ENCODE peak calls at places on chromosome 1, in ten cellular contexts. W is CD8-positive, alpha-beta memory T cell; G is left lung; N is heart left ventricle; Z is A549; T is stomach; V is naive thymus-derived CD4-positive, alpha-beta T cell; J is pancreas; D is transverse colon; H is Peyer's patch. F is an unnamed sample. For H3K4me1, the result is how much of the 10 kb centered on the place peaks cover.

GRCh38 chr1:203306970-203307541 is 1.7 kb downstream of the BTG2 start:
- DNase-seq in V (no peak), N (peak), W (peak), H (peak), J (peak), T (peak), G (no peak), D (peak), Z (no peak), F (peak)

GRCh38 chr1:27001570-27002360 is 8.3 kb downstream of the TRNP1 start:
- DNase-seq in W (no peak), J (no peak), D (no peak), N (peak), V (no peak), Z (no peak), H (peak), T (peak), G (peak), F (no peak)

GRCh38 chr1:27545876-27546275 is 55.9 kb upstream of the WASF2 start:
- DNase-seq in Z (no peak), W (no peak), D (no peak), H (no peak), N (no peak), J (no peak), T (no peak), V (no peak), G (no peak), F (no peak)

GRCh38 chr1:68112835-68113243 is 62.4 kb upstream of the DIRAS3 start:
- DNase-seq in T (no peak), Z (peak), H (no peak), D (no peak), N (peak), W (no peak), V (no peak), G (no peak), J (no peak), F (peak)

GRCh38 chr1:113681596-113682337 is 77.5 kb downstream of the PHTF1 start:
- DNase-seq in N (no peak), V (no peak), H (no peak), D (no peak), Z (no peak), J (no peak), T (no peak), G (no peak), W (no peak), F (no peak)

GRCh38 chr1:160800142-160800541 is 4.2 kb downstream of the LY9 start:
- DNase-seq in D (no peak), V (no peak), T (no peak), G (no peak), H (no peak), J (no peak), Z (no peak), W (no peak), N (no peak), F (no peak)

GRCh38 chr1:111516008-111516535 is 12.6 kb upstream of the ADORA3 start:
- DNase-seq in J (no peak), T (peak), N (peak), G (no peak), W (peak), H (peak), Z (no peak), D (peak), V (peak), F (no peak)

GRCh38 chr1:181094813-181095212 is 6.3 kb downstream of the IER5 start:
- DNase-seq in J (no peak), T (no peak), G (no peak), D (peak), N (peak), V (no peak), H (no peak), W (no peak), Z (no peak), F (peak)

GRCh38 chr1:52551476-52552235 is 1.2 kb downstream of the TUT4 start:
- DNase-seq in V (peak), N (no peak), T (no peak), H (no peak), J (no peak), Z (no peak), G (no peak), D (peak), W (peak), F (no peak)

GRCh38 chr1:36027766-36028165 is 56.1 kb upstream of the TEKT2 start:
- DNase-seq in Z (no peak), J (no peak), V (no peak), N (no peak), W (no peak), T (no peak), G (no peak), D (no peak), H (no peak), F (no peak)

GRCh38 chr1:240337795-240338194 is 246.1 kb downstream of the FMN2 start:
- DNase-seq in D (no peak), N (no peak), G (no peak), J (no peak), T (no peak), W (no peak), H (no peak), V (no peak), Z (no peak), F (no peak)

GRCh38 chr1:214862421-214862820 is 220.1 kb upstream of the KCNK2 start:
- DNase-seq in V (no peak), Z (no peak), J (no peak), D (no peak), W (no peak), N (no peak), G (no peak), H (no peak), T (no peak), F (no peak)

GRCh38 chr1:108561731-108562326 is 1.9 kb downstream of the EEIG2 start:
- DNase-seq in G (peak), N (peak), T (peak), H (peak), J (peak), D (peak), Z (peak), W (peak), V (peak), F (peak)

DNA sequence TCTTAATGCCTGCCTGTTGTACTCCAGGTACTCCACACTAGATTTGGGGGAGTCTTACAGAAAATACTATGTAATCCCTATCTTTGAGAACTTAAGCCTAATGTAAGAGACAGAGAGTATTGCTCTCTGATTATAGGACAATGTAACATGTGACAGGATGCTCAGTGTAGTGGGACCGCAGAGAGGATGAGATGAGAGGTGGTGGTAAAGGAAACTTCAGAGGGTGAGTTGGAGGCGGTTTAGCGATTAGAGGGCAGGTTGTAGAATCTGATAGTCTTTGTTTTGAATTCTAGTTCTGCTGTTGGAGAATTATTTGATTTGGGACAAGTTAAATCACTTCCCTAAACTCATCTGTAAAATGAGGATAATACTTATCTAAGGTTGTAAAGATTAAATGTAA is 5.4 kb downstream of the SOAT1 start:
- DNase-seq in Z (no peak), T (no peak), G (no peak), V (peak), N (no peak), W (peak), H (peak), D (no peak), J (no peak), F (no peak)
- H3K4me1 ChIP-seq in Z (under half), T (under half), G (under half), V (half or more), N (under half), W (half or more), H (under half), D (under half), J (under half), F (under half)

DNA sequence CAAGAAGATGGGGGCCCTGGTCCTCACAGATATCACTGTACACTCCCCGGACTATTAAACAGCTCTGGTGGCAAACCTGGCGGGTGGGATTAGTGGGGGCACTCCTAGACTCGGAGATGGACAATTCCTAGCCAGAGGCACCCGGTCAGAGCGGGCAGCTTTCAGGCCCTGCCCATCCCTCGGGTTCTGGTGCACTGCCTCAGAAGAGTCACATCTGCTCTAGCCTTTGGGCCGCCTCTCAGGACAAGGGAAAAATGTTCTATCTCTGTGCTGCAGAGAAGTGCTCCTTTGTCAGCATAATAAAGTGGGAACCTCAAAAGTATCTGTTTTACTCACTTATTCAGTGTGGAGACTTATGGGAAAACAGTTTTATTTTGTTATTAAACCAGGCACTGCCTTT is 10.0 kb downstream of the CREG1 start:
- DNase-seq in V (no peak), Z (no peak), W (no peak), N (no peak), H (no peak), J (no peak), T (no peak), G (no peak), D (no peak), F (no peak)
- H3K4me1 ChIP-seq in V (under half), Z (under half), W (under half), N (under half), H (under half), J (under half), T (under half), G (half or more), D (under half), F (under half)

GRCh38 chr1:109959632-109959973 is 25.0 kb upstream of the AHCYL1 start:
- DNase-seq in G (no peak), H (no peak), W (no peak), V (no peak), T (no peak), N (no peak), Z (no peak), J (no peak), D (no peak), F (no peak)
- H3K4me1 ChIP-seq in G (under half), H (under half), W (under half), V (under half), T (under half), N (under half), Z (half or more), J (under half), D (under half), F (under half)

GRCh38 chr1:235663628-235664027 is 14.0 kb upstream of the GNG4 start:
- DNase-seq in D (no peak), N (no peak), J (no peak), T (no peak), W (no peak), G (no peak), V (no peak), H (no peak), Z (no peak), F (no peak)

GRCh38 chr1:235657269-235657668 is 7.7 kb upstream of the GNG4 start:
- DNase-seq in N (no peak), T (no peak), Z (no peak), W (no peak), V (no peak), J (no peak), G (no peak), D (no peak), H (no peak), F (no peak)

GRCh38 chr1:235652364-235652763 is 2.8 kb upstream of the GNG4 start:
- DNase-seq in N (no peak), V (no peak), W (no peak), G (no peak), Z (no peak), J (no peak), T (no peak), D (no peak), H (no peak), F (no peak)

GRCh38 chr1:235659186-235659771 is 9.7 kb upstream of the GNG4 start:
- DNase-seq in N (no peak), J (no peak), H (no peak), Z (no peak), V (no peak), T (no peak), W (no peak), G (no peak), D (no peak), F (no peak)

DNA sequence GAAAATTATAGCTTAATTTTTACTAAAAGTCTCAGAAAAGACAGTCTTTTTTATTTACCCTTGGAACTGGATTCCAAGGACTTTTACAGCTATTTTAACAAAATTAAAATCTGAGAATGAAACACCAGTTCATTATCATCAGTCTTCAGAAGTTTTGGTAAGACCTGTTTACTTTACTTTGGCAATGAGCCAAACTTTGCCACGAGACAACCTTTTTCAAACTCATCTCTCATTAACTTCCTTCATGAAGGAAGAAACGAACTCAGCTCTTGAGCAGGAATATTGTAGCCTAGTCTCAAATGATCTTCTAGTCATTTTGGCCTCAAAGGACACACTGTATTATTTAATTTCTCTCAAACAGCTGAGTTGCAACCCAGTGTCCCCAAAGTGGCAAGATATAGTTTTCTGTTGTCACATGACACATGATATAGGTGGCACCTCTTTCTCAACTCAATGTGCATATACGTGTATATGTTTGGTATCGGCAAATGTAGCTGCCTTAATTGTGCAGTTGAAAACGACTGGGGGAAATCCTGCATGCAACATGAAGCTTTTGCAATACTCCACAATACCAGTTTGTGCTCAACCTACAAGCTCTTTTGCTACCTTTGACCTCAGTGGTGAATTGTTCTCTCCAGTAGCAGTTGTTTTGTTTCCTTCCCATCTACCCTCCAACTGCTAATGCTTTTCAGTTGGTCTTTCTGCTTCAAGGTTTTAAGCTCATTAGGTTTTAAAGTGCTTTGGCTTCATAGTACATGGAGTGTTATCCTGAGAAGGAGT is 8.4 kb upstream of the GNG4 start:
- DNase-seq in H (no peak), N (no peak), T (no peak), Z (no peak), V (no peak), D (no peak), W (no peak), J (no peak), G (no peak), F (no peak)
- H3K4me1 ChIP-seq in H (under half), N (under half), T (under half), Z (under half), V (under half), D (under half), W (under half), J (under half), G (under half), F (under half)

GRCh38 chr1:12320516-12320915 is 90.7 kb downstream of the VPS13D start:
- DNase-seq in T (no peak), D (no peak), Z (no peak), V (no peak), N (no peak), H (no peak), G (no peak), W (no peak), J (no peak), F (no peak)

GRCh38 chr1:12326986-12327385 is 97.2 kb downstream of the VPS13D start:
- DNase-seq in J (no peak), G (no peak), T (no peak), H (no peak), V (no peak), N (no peak), Z (no peak), D (no peak), W (no peak), F (no peak)

GRCh38 chr1:12327566-12327965 is 97.7 kb downstream of the VPS13D start:
- DNase-seq in D (no peak), V (no peak), T (no peak), W (no peak), Z (no peak), H (no peak), G (no peak), J (no peak), N (no peak), F (no peak)

GRCh38 chr1:12324423-12324822 is 94.6 kb downstream of the VPS13D start:
- DNase-seq in T (no peak), W (no peak), H (no peak), V (no peak), N (no peak), Z (no peak), G (no peak), J (no peak), D (no peak), F (no peak)
- H3K4me1 ChIP-seq in T (under half), W (under half), H (under half), V (under half), N (under half), Z (under half), G (under half), J (under half), D (under half), F (under half)

DNA sequence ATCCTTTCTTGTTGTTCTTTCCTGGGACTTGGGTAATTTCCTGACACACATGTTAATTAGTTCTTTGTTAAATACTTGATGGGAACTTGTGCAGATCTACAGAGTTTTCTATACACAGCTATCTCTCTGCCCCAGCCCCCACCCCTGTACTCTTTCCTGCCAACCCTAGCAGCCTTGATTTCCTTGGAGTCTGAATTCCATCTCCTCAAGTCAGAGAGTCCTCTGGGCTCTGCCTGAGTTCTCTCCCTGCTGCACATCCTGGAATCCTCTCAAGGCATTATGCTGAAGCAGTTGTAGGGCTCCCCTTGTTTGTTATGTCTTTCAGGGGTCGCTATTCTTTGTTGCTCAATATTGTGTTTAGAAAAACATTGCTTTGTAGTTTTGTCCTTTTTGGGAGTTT is 384.7 kb downstream of the RPS6KC1 start:
- DNase-seq in Z (no peak), N (no peak), H (no peak), V (no peak), D (no peak), G (no peak), T (no peak), W (no peak), J (no peak), F (no peak)
- H3K4me1 ChIP-seq in Z (under half), N (under half), H (under half), V (under half), D (under half), G (under half), T (under half), W (under half), J (under half), F (under half)

DNA sequence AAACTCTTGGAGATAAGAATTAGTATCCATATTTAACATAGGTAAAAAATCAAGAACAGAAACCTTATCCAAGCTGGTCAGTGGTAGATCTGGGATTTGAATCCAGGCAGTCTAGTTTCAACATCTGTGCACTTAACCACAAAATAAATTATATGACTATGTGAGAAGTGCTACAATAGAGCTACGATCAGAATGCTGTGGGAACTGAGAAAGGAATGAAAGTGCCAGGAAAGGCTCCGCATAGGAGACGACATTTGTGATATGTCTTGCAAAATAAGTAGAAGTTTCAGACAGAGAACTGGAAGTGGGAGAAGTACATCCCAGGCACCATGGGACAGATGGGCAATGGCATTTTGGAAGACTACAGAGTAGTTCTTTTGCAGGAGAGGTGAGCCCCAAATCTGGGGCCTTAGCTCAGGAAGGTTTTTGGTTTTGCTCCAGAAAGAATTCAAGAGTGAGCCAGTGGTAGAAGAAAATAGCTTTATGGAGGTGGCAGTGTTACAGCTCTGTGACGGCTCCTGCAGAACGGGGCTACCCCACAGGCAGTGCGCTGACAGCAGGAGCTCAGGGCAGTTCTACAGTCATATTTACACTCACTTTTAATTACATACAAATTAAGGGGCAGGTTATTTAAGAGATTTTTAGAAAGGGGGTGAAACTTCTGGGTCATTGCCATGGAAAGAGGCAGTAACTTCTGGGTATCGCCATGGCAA is 25.5 kb upstream of the GJA5 start:
- DNase-seq in W (no peak), H (no peak), Z (no peak), V (no peak), J (no peak), T (no peak), G (no peak), N (no peak), D (no peak), F (no peak)
- H3K4me1 ChIP-seq in W (under half), H (under half), Z (under half), V (under half), J (under half), T (under half), G (under half), N (under half), D (under half), F (under half)

GRCh38 chr1:157201767-157202166 is 63.6 kb upstream of the ETV3 start:
- DNase-seq in J (no peak), V (no peak), W (no peak), Z (no peak), H (no peak), G (peak), D (no peak), T (no peak), N (no peak), F (no peak)

GRCh38 chr1:157200451-157200850 is 62.3 kb upstream of the ETV3 start:
- DNase-seq in H (no peak), Z (no peak), V (no peak), G (no peak), D (no peak), W (no peak), T (no peak), N (no peak), J (no peak), F (no peak)

GRCh38 chr1:157197906-157198435 is 59.8 kb upstream of the ETV3 start:
- DNase-seq in H (no peak), W (no peak), G (no peak), J (no peak), V (no peak), N (no peak), T (peak), Z (no peak), D (no peak), F (no peak)

GRCh38 chr1:157198619-157199420 is 60.6 kb upstream of the ETV3 start:
- DNase-seq in J (no peak), H (no peak), N (no peak), T (no peak), Z (no peak), D (no peak), V (no peak), G (peak), W (no peak), F (no peak)

GRCh38 chr1:157199421-157199755 is 61.2 kb upstream of the ETV3 start:
- DNase-seq in J (no peak), G (no peak), H (no peak), N (no peak), W (no peak), T (no peak), Z (no peak), D (no peak), V (no peak), F (no peak)
- H3K4me1 ChIP-seq in J (under half), G (under half), H (under half), N (under half), W (under half), T (under half), Z (under half), D (under half), V (under half), F (under half)